ENCODE peak calls at places on chromosomes 4 and X, in four cellular contexts. One of them, this sample, is unnamed.

GRCh38 chr4:147247577-147247976 is 233.3 kb upstream of the EDNRA start:
- DNase-seq in uterus: no peak
- DNase-seq in fibroblast of pulmonary artery: no peak
- DNase-seq in choroid plexus epithelial cell: peak
- DNase-seq in this sample: no peak

GRCh38 chr4:105896461-105896939 is 1.2 kb downstream of the NPNT start:
- DNase-seq in fibroblast of pulmonary artery: no peak
- DNase-seq in choroid plexus epithelial cell: no peak
- DNase-seq in uterus: no peak
- DNase-seq in this sample: no peak

GRCh38 chr4:175542787-175543186 is 269.3 kb downstream of the GPM6A start:
- DNase-seq in fibroblast of pulmonary artery: peak
- DNase-seq in choroid plexus epithelial cell: peak
- DNase-seq in uterus: no peak
- DNase-seq in this sample: no peak

GRCh38 chr4:118790544-118790943 is 45.4 kb downstream of the SEC24D start:
- DNase-seq in fibroblast of pulmonary artery: no peak
- DNase-seq in uterus: no peak
- DNase-seq in choroid plexus epithelial cell: no peak
- DNase-seq in this sample: no peak

GRCh38 chrX:80812176-80812575 is 2.5 kb upstream of the BRWD3 start:
- DNase-seq in uterus: no peak
- DNase-seq in fibroblast of pulmonary artery: peak
- DNase-seq in choroid plexus epithelial cell: peak
- DNase-seq in this sample: no peak

GRCh38 chrX:41002021-41002420 is 83.2 kb upstream of the USP9X start:
- DNase-seq in uterus: no peak
- DNase-seq in fibroblast of pulmonary artery: no peak
- DNase-seq in choroid plexus epithelial cell: no peak
- DNase-seq in this sample: peak

GRCh38 chrX:40380649-40381488 is 199.9 kb upstream of the ATP6AP2 start:
- DNase-seq in uterus: no peak
- DNase-seq in fibroblast of pulmonary artery: no peak
- DNase-seq in choroid plexus epithelial cell: no peak
- DNase-seq in this sample: no peak

GRCh38 chrX:3442685-3443084 is 96.2 kb upstream of the MXRA5 start:
- DNase-seq in uterus: no peak
- DNase-seq in choroid plexus epithelial cell: no peak
- DNase-seq in fibroblast of pulmonary artery: no peak
- DNase-seq in this sample: no peak

DNA sequence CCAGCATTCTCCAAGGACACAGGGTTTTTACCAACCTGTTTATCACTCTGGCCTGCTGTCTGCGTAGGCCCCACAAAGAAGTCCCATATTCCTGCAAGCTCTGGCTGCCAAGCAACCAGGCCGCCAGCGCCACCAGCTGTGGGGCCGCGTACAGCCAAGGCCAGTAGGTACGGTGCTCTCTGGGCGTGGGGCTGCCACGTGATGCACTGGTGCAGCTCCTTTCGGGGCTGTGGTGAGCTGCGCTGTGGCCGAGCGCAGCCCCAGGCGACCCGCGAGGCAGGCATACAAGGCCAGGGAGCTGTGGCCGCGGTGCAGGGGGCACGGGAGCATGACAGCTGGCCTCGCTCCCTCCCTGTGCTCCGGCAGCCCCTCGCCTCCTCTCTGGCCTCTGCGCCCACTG is 22.2 kb downstream of the LUZP4 start:
- DNase-seq in fibroblast of pulmonary artery: no peak
- DNase-seq in uterus: no peak
- DNase-seq in choroid plexus epithelial cell: peak
- DNase-seq in this sample: no peak
- H3K4me3 ChIP-seq in fibroblast of pulmonary artery: no peak
- H3K4me3 ChIP-seq in uterus: no peak
- H3K4me3 ChIP-seq in choroid plexus epithelial cell: no peak
- H3K4me3 ChIP-seq in this sample: no peak

GRCh38 chr4:6779667-6780565 is 2.6 kb upstream of the KIAA0232 start:
- DNase-seq in uterus: no peak
- DNase-seq in fibroblast of pulmonary artery: peak
- DNase-seq in choroid plexus epithelial cell: peak
- DNase-seq in this sample: no peak

GRCh38 chr4:6775746-6776145 is 6.8 kb upstream of the KIAA0232 start:
- DNase-seq in uterus: no peak
- DNase-seq in choroid plexus epithelial cell: no peak
- DNase-seq in fibroblast of pulmonary artery: no peak
- DNase-seq in this sample: no peak

GRCh38 chr4:6776920-6777635 is 5.4 kb upstream of the KIAA0232 start:
- DNase-seq in uterus: no peak
- DNase-seq in choroid plexus epithelial cell: no peak
- DNase-seq in fibroblast of pulmonary artery: no peak
- DNase-seq in this sample: no peak

GRCh38 chr4:6778435-6778834 is 4.1 kb upstream of the KIAA0232 start:
- DNase-seq in choroid plexus epithelial cell: no peak
- DNase-seq in uterus: no peak
- DNase-seq in fibroblast of pulmonary artery: no peak
- DNase-seq in this sample: no peak

DNA sequence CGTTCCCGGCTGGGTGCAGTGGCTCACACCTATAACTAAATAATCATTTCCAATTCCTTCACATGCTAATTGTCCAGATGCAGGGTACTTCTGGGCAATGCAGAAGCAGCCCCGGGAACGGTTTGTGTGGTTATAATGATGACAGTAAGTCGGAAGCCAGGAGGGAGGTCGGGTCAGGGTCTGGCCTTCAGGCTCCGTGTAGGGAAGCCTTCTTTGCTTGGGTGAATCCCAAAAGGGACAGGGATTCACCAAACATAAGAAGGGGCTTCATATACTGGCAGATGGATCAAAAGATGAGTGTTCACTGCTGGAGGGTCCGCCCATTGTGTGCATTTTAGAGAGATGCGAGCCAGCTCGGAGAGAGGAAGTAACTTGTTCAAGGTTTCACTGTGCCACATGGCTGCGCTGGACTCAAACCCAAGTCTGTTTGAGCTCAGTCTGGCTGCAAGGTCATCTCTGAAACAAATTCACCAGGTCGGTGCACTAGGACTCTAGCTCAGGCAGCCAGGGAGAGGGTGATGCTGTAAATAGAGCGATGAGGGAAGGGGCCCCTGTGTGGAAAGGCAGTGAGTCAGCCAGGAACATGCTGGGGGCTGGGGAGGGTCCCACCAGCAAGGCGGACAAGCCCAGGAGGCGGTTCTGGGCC is 4.8 kb upstream of the KIAA0232 start:
- DNase-seq in choroid plexus epithelial cell: no peak
- DNase-seq in uterus: no peak
- DNase-seq in fibroblast of pulmonary artery: no peak
- DNase-seq in this sample: no peak
- TF ChIP-seq CTCF in choroid plexus epithelial cell: no peak
- TF ChIP-seq CTCF in uterus: no peak
- TF ChIP-seq CTCF in fibroblast of pulmonary artery: no peak
- TF ChIP-seq CTCF in this sample: no peak

GRCh38 chrX:139766545-139766983 is 58.6 kb upstream of the MCF2 start:
- DNase-seq in uterus: no peak
- DNase-seq in fibroblast of pulmonary artery: no peak
- DNase-seq in choroid plexus epithelial cell: no peak
- DNase-seq in this sample: no peak

GRCh38 chrX:139770366-139770765 is 62.4 kb upstream of the MCF2 start:
- DNase-seq in choroid plexus epithelial cell: no peak
- DNase-seq in uterus: no peak
- DNase-seq in fibroblast of pulmonary artery: no peak
- DNase-seq in this sample: no peak
- H3K4me3 ChIP-seq in choroid plexus epithelial cell: no peak
- H3K4me3 ChIP-seq in uterus: no peak
- H3K4me3 ChIP-seq in fibroblast of pulmonary artery: no peak
- H3K4me3 ChIP-seq in this sample: no peak

DNA sequence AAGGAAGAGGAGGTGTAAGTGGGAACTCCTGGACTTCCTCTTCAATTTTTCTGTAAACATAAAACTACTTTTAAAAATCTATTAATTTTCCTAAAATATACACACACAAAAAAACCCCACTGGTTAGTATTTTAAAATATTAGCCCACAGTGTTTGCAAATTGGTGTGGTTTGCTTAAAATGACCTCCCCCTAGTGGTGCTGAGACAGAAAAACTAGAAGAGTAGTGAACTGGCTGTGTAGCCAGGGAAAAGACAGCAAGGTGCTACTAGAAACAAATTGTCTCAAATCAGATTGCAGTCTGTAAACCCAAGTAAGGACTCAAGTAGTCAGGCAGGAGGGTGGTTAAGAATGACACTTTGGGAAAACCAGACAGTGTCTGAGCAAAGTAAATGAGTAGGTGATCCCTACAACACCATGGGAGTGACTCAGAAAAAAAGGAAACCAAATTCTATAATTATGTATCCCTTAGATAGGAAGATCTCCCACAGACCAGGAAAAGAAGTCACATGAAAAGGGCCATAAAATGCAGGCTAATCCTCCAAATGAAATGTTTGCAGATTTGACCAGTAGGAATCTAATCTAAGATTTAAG is 26.0 kb downstream of the AMTN start:
- DNase-seq in fibroblast of pulmonary artery: peak
- DNase-seq in uterus: no peak
- DNase-seq in choroid plexus epithelial cell: peak
- DNase-seq in this sample: peak
- TF ChIP-seq CTCF in fibroblast of pulmonary artery: peak
- TF ChIP-seq CTCF in uterus: no peak
- TF ChIP-seq CTCF in choroid plexus epithelial cell: peak
- TF ChIP-seq CTCF in this sample: peak

GRCh38 chrX:86149089-86149488 is 838 bp downstream of the DACH2 start:
- DNase-seq in fibroblast of pulmonary artery: no peak
- DNase-seq in choroid plexus epithelial cell: no peak
- DNase-seq in uterus: no peak
- DNase-seq in this sample: no peak

GRCh38 chrX:86148594-86148993 is 343 bp downstream of the DACH2 start:
- DNase-seq in uterus: no peak
- DNase-seq in choroid plexus epithelial cell: no peak
- DNase-seq in fibroblast of pulmonary artery: no peak
- DNase-seq in this sample: no peak

GRCh38 chrX:86146102-86146501 is 2.1 kb upstream of the DACH2 start:
- DNase-seq in uterus: no peak
- DNase-seq in fibroblast of pulmonary artery: no peak
- DNase-seq in choroid plexus epithelial cell: no peak
- DNase-seq in this sample: no peak

GRCh38 chrX:86148024-86148511 is at the start of gene DACH2:
- DNase-seq in uterus: peak
- DNase-seq in choroid plexus epithelial cell: peak
- DNase-seq in fibroblast of pulmonary artery: peak
- DNase-seq in this sample: peak
- H3K4me3 ChIP-seq in uterus: peak
- H3K4me3 ChIP-seq in choroid plexus epithelial cell: peak
- H3K4me3 ChIP-seq in fibroblast of pulmonary artery: peak
- H3K4me3 ChIP-seq in this sample: peak

GRCh38 chr4:32037391-32037790 is 1317.2 kb downstream of the PCDH7 start:
- DNase-seq in choroid plexus epithelial cell: no peak
- DNase-seq in fibroblast of pulmonary artery: no peak
- DNase-seq in uterus: no peak
- DNase-seq in this sample: no peak

DNA sequence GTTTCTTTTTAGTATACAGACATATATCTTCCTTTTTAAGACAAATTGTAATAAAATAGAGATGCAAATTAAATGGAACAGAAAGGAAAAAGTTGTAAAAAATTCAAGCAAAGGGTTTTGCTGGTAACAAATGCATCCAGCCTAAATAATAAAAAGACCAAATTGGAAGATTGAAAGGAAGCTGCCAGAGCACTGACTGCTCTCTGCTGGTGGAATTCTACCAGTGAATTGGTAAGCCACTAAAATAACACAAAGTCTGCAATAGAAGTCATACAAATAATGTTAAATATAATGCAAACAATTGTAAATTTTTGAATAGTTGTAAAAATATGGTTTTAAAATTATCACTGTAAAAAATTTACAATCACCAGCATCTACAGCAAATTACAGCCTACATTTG is 1322.3 kb downstream of the PCDH7 start:
- DNase-seq in uterus: no peak
- DNase-seq in choroid plexus epithelial cell: peak
- DNase-seq in fibroblast of pulmonary artery: no peak
- DNase-seq in this sample: no peak
- TF ChIP-seq CTCF in uterus: no peak
- TF ChIP-seq CTCF in choroid plexus epithelial cell: peak
- TF ChIP-seq CTCF in fibroblast of pulmonary artery: no peak
- TF ChIP-seq CTCF in this sample: no peak

GRCh38 chr4:165475706-165476070 is 96.9 kb downstream of the CPE start:
- DNase-seq in uterus: no peak
- DNase-seq in choroid plexus epithelial cell: no peak
- DNase-seq in fibroblast of pulmonary artery: no peak
- DNase-seq in this sample: no peak
- H3K4me3 ChIP-seq in uterus: no peak
- H3K4me3 ChIP-seq in choroid plexus epithelial cell: no peak
- H3K4me3 ChIP-seq in fibroblast of pulmonary artery: no peak
- H3K4me3 ChIP-seq in this sample: no peak

This sample was measured in bronchial epithelial cell.